ENCODE peak calls at places on chromosome 20, in six cellular contexts. One of them, this sample, is unnamed.
A peak's percentile ranks its signal among the peaks of the same experiment; 100 is the strongest.

GRCh38 chr20:63696628-63697356 is at the start of gene TNFRSF6B:
- DNase-seq in HTR-8/SVneo: no peak
- DNase-seq in sciatic nerve: peak; percentile 58
- DNase-seq in hypothalamus: no peak
- DNase-seq in T-helper 1 cell: no peak
- DNase-seq in left ventricle myocardium inferior: no peak
- DNase-seq in this sample: peak; percentile 18

GRCh38 chr20:18403269-18403668 is 63.6 kb downstream of the DZANK1 start:
- DNase-seq in hypothalamus: no peak
- DNase-seq in left ventricle myocardium inferior: no peak
- DNase-seq in sciatic nerve: no peak
- DNase-seq in HTR-8/SVneo: no peak
- DNase-seq in T-helper 1 cell: no peak
- DNase-seq in this sample: no peak

GRCh38 chr20:4441871-4442270 is 279.8 kb upstream of the PRND start:
- DNase-seq in hypothalamus: no peak
- DNase-seq in HTR-8/SVneo: no peak
- DNase-seq in left ventricle myocardium inferior: no peak
- DNase-seq in sciatic nerve: no peak
- DNase-seq in T-helper 1 cell: no peak
- DNase-seq in this sample: no peak

GRCh38 chr20:62595491-62595890 is 46.8 kb upstream of the SLCO4A1 start:
- DNase-seq in left ventricle myocardium inferior: peak; percentile 57
- DNase-seq in hypothalamus: no peak
- DNase-seq in sciatic nerve: no peak
- DNase-seq in T-helper 1 cell: no peak
- DNase-seq in HTR-8/SVneo: peak; percentile 96
- DNase-seq in this sample: no peak

GRCh38 chr20:33522256-33522820 is 32.4 kb downstream of the CBFA2T2 start:
- DNase-seq in HTR-8/SVneo: no peak
- DNase-seq in left ventricle myocardium inferior: no peak
- DNase-seq in hypothalamus: no peak
- DNase-seq in T-helper 1 cell: no peak
- DNase-seq in sciatic nerve: no peak
- DNase-seq in this sample: no peak

GRCh38 chr20:43744121-43744520 is 17.3 kb upstream of the GTSF1L start:
- DNase-seq in HTR-8/SVneo: no peak
- DNase-seq in left ventricle myocardium inferior: no peak
- DNase-seq in T-helper 1 cell: no peak
- DNase-seq in sciatic nerve: no peak
- DNase-seq in hypothalamus: no peak
- DNase-seq in this sample: no peak

GRCh38 chr20:51715028-51715872 is 52.9 kb downstream of the ATP9A start:
- DNase-seq in T-helper 1 cell: no peak
- DNase-seq in sciatic nerve: no peak
- DNase-seq in left ventricle myocardium inferior: no peak
- DNase-seq in hypothalamus: no peak
- DNase-seq in HTR-8/SVneo: no peak
- DNase-seq in this sample: no peak

GRCh38 chr20:18717062-18717461 is 96.5 kb upstream of the SCP2D1 start:
- DNase-seq in T-helper 1 cell: no peak
- DNase-seq in HTR-8/SVneo: no peak
- DNase-seq in sciatic nerve: no peak
- DNase-seq in left ventricle myocardium inferior: no peak
- DNase-seq in hypothalamus: no peak
- DNase-seq in this sample: no peak

GRCh38 chr20:1567392-1568165 is 10.1 kb upstream of the SIRPD start:
- DNase-seq in T-helper 1 cell: no peak
- DNase-seq in sciatic nerve: no peak
- DNase-seq in hypothalamus: no peak
- DNase-seq in HTR-8/SVneo: peak; percentile 81
- DNase-seq in left ventricle myocardium inferior: no peak
- DNase-seq in this sample: no peak

GRCh38 chr20:35607003-35607735 is 8.5 kb upstream of the SPAG4 start:
- DNase-seq in hypothalamus: no peak
- DNase-seq in HTR-8/SVneo: no peak
- DNase-seq in sciatic nerve: no peak
- DNase-seq in left ventricle myocardium inferior: no peak
- DNase-seq in T-helper 1 cell: no peak
- DNase-seq in this sample: no peak

GRCh38 chr20:43938017-43938655 is 23.5 kb downstream of the TOX2 start:
- DNase-seq in T-helper 1 cell: no peak
- DNase-seq in hypothalamus: no peak
- DNase-seq in sciatic nerve: no peak
- DNase-seq in HTR-8/SVneo: no peak
- DNase-seq in left ventricle myocardium inferior: no peak
- DNase-seq in this sample: no peak

GRCh38 chr20:37816726-37817125 is 86.2 kb upstream of the VSTM2L start:
- DNase-seq in T-helper 1 cell: no peak
- DNase-seq in left ventricle myocardium inferior: no peak
- DNase-seq in HTR-8/SVneo: no peak
- DNase-seq in sciatic nerve: no peak
- DNase-seq in hypothalamus: no peak
- DNase-seq in this sample: no peak

GRCh38 chr20:32877507-32877906 is 18.8 kb downstream of the EFCAB8 start:
- DNase-seq in T-helper 1 cell: no peak
- DNase-seq in left ventricle myocardium inferior: no peak
- DNase-seq in HTR-8/SVneo: peak; percentile 46
- DNase-seq in sciatic nerve: no peak
- DNase-seq in hypothalamus: no peak
- DNase-seq in this sample: no peak

GRCh38 chr20:47682916-47683315 is 102.4 kb downstream of the SULF2 start:
- DNase-seq in hypothalamus: no peak
- DNase-seq in HTR-8/SVneo: no peak
- DNase-seq in left ventricle myocardium inferior: no peak
- DNase-seq in T-helper 1 cell: no peak
- DNase-seq in sciatic nerve: no peak
- DNase-seq in this sample: no peak

GRCh38 chr20:44280387-44280786 is 30.6 kb downstream of the FITM2 start:
- DNase-seq in hypothalamus: no peak
- DNase-seq in left ventricle myocardium inferior: no peak
- DNase-seq in sciatic nerve: no peak
- DNase-seq in T-helper 1 cell: no peak
- DNase-seq in HTR-8/SVneo: no peak
- DNase-seq in this sample: no peak

GRCh38 chr20:32663704-32664351 is 9.9 kb downstream of the C20orf203 start:
- DNase-seq in T-helper 1 cell: no peak
- DNase-seq in HTR-8/SVneo: no peak
- DNase-seq in left ventricle myocardium inferior: no peak
- DNase-seq in hypothalamus: no peak
- DNase-seq in sciatic nerve: no peak
- DNase-seq in this sample: no peak

GRCh38 chr20:47574616-47575401 is 73.1 kb downstream of the NCOA3 start:
- DNase-seq in sciatic nerve: no peak
- DNase-seq in T-helper 1 cell: no peak
- DNase-seq in left ventricle myocardium inferior: no peak
- DNase-seq in hypothalamus: no peak
- DNase-seq in HTR-8/SVneo: peak; percentile 51
- DNase-seq in this sample: no peak

GRCh38 chr20:16539280-16539679 is 34.0 kb downstream of the KIF16B start:
- DNase-seq in left ventricle myocardium inferior: no peak
- DNase-seq in sciatic nerve: no peak
- DNase-seq in hypothalamus: no peak
- DNase-seq in HTR-8/SVneo: no peak
- DNase-seq in T-helper 1 cell: no peak
- DNase-seq in this sample: no peak

GRCh38 chr20:43941476-43942212 is 27.0 kb downstream of the TOX2 start:
- DNase-seq in hypothalamus: no peak
- DNase-seq in sciatic nerve: no peak
- DNase-seq in left ventricle myocardium inferior: no peak
- DNase-seq in HTR-8/SVneo: no peak
- DNase-seq in T-helper 1 cell: no peak
- DNase-seq in this sample: no peak

GRCh38 chr20:23211164-23211563 is 125.0 kb upstream of the CD93 start:
- DNase-seq in hypothalamus: no peak
- DNase-seq in T-helper 1 cell: no peak
- DNase-seq in left ventricle myocardium inferior: no peak
- DNase-seq in sciatic nerve: no peak
- DNase-seq in HTR-8/SVneo: no peak
- DNase-seq in this sample: no peak

GRCh38 chr20:58891686-58892125 is 39.2 kb downstream of the GNAS start:
- DNase-seq in sciatic nerve: no peak
- DNase-seq in HTR-8/SVneo: peak; percentile 62
- DNase-seq in hypothalamus: no peak
- DNase-seq in T-helper 1 cell: peak; percentile 28
- DNase-seq in left ventricle myocardium inferior: peak; percentile 29
- DNase-seq in this sample: peak; percentile 43

GRCh38 chr20:46073024-46073423 is 16.7 kb downstream of the NCOA5 start:
- DNase-seq in left ventricle myocardium inferior: no peak
- DNase-seq in sciatic nerve: no peak
- DNase-seq in T-helper 1 cell: no peak
- DNase-seq in hypothalamus: no peak
- DNase-seq in HTR-8/SVneo: no peak
- DNase-seq in this sample: no peak

GRCh38 chr20:35601021-35601973 is 14.3 kb upstream of the SPAG4 start:
- DNase-seq in HTR-8/SVneo: no peak
- DNase-seq in hypothalamus: no peak
- DNase-seq in left ventricle myocardium inferior: peak; percentile 74
- DNase-seq in sciatic nerve: peak; percentile 86
- DNase-seq in T-helper 1 cell: peak; percentile 71
- DNase-seq in this sample: peak; percentile 88

GRCh38 chr20:41169184-41169690 is 31.9 kb downstream of the PLCG1 start:
- DNase-seq in HTR-8/SVneo: no peak
- DNase-seq in left ventricle myocardium inferior: no peak
- DNase-seq in T-helper 1 cell: no peak
- DNase-seq in sciatic nerve: peak; percentile 34
- DNase-seq in hypothalamus: no peak
- DNase-seq in this sample: no peak

This sample was measured in HuH-7.